ENCODE peak calls at places on chromosomes 1 and 21, in four cellular contexts. B is neural progenitor cell, G is MM.1S, X is colonic mucosa. D is an unnamed sample.

GRCh38 chr21:41926807-41927171 is 27.0 kb downstream of the C2CD2 start:
- DNase-seq in G (no peak), X (no peak), B (no peak), D (no peak)

GRCh38 chr1:41666991-41667631 is 182.6 kb upstream of the EDN2 start:
- DNase-seq in X (no peak), B (peak), G (peak), D (peak)

GRCh38 chr1:245046764-245047163 is 108.0 kb upstream of the KIF26B start:
- DNase-seq in B (peak), G (no peak), X (peak), D (no peak)

GRCh38 chr1:77044133-77044849 is 174.9 kb downstream of the PIGK start:
- DNase-seq in B (no peak), X (no peak), G (no peak), D (no peak)

GRCh38 chr1:6466023-6466422 is at the start of gene TNFRSF25:
- DNase-seq in G (no peak), X (no peak), B (peak), D (no peak)

GRCh38 chr1:30191154-30191702 is 532.2 kb downstream of the MATN1 start:
- DNase-seq in X (peak), G (no peak), B (no peak), D (peak)

GRCh38 chr21:26846036-26846931 is 1.1 kb upstream of the ADAMTS1 start:
- DNase-seq in X (peak), G (no peak), B (peak), D (no peak)

GRCh38 chr1:93680121-93681094 is 1.2 kb downstream of the BCAR3 start:
- DNase-seq in G (no peak), X (peak), B (peak), D (peak)

GRCh38 chr1:92486251-92487077 is at the start of gene GFI1:
- DNase-seq in X (peak), G (peak), B (peak), D (peak)

GRCh38 chr1:168065511-168065910 is 71.2 kb downstream of the GPR161 start:
- DNase-seq in X (no peak), B (no peak), G (no peak), D (no peak)

DNA sequence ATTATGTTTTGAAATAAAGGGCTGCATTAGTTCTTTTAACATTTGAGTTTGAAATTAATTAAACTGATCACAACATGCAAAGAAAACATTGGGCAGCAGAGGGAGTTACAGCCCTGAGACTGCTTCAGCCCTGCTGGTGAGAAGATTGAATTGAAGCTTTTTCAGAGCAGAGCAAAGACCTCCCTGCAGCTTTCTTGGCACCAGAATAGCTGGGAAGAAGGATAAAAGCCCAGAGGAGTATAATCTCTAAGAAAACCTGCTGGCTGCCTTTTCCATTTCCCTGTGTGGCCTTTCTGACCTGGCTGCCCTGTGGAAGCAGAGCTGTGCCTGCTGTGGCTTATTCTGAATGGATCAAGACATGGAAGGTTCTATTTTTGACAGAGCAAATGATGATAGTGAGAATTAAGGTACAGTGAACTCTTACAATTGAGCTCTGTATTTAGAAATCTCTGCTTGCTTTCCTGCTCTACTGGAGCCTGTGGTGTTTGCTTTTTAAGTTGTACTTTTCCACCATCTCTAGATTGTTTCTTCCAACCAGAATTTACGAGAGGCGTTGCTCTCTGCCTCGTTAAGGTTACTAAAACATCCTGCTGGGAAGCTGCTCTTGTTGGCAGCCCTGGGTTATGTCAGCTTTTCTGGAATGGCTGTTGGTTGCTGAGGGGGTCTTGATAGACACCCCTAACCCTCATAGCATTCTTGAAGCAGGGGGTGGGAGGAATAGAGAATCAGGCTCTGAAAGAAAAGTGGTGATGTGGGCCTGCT is 9.9 kb downstream of the SNRPE start:
- DNase-seq in X (peak), G (peak), B (peak), D (peak)
- TF ChIP-seq CTCF in X (peak), G (peak), B (peak), D (peak)

GRCh38 chr1:186828612-186829542 is at the start of gene PLA2G4A:
- DNase-seq in X (peak), G (peak), B (peak), D (peak)

GRCh38 chr1:186835448-186835847 is 6.7 kb downstream of the PLA2G4A start:
- DNase-seq in G (no peak), X (no peak), B (no peak), D (no peak)

GRCh38 chr1:186834405-186834958 is 5.7 kb downstream of the PLA2G4A start:
- DNase-seq in B (no peak), G (no peak), X (no peak), D (no peak)

GRCh38 chr1:186829679-186830587 is 1.2 kb downstream of the PLA2G4A start:
- DNase-seq in X (no peak), B (no peak), G (peak), D (no peak)
- H3K4me3 ChIP-seq in X (peak), B (peak), G (peak), D (peak)

GRCh38 chr1:20095564-20096434 is 23.5 kb downstream of the PLA2G2D start:
- DNase-seq in G (no peak), B (no peak), X (no peak), D (no peak)

GRCh38 chr1:20102875-20103274 is 16.5 kb downstream of the PLA2G2D start:
- DNase-seq in G (no peak), B (no peak), X (no peak), D (no peak)

GRCh38 chr1:20096840-20097447 is 22.4 kb downstream of the PLA2G2D start:
- DNase-seq in G (no peak), X (no peak), B (no peak), D (no peak)

GRCh38 chr1:20099533-20099932 is 19.8 kb downstream of the PLA2G2D start:
- DNase-seq in B (no peak), G (no peak), X (no peak), D (no peak)

DNA sequence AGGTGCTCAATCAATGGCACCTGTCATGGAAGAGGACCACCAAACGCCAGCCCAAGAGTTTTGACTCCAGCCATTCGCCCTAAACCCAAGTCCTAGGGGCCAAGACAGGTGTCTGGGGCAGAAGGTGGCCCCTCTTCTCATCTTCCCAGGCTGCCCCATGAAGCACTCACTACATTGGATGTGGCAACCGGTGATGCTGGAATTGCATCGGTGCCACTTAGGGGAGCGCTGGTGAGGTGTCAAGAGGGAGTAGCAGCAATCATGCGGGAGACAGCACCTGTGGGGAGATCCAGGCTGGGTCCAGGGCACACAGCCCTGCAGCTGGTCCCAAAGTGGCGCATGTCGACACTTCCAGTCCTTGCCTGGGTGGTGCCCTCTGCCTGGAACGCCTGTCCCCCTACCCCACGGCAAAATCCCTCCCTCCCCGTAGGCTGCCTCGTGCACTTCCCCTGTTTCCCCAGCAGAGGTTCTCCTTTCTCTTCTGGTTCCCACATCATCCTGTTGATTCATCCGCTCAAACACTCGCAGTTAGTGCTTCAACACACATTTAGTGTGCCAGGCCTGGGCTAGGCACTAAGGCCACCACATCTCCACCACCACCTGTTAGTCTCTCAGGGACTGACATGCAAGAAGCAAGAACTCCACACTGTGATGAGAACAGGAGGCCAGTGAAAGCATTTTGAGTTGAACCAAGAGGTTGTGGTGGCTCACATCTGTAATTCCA is 18.5 kb downstream of the PLA2G2D start:
- DNase-seq in X (peak), G (peak), B (peak), D (peak)
- TF ChIP-seq CTCF in X (peak), G (peak), B (peak), D (peak)

DNA sequence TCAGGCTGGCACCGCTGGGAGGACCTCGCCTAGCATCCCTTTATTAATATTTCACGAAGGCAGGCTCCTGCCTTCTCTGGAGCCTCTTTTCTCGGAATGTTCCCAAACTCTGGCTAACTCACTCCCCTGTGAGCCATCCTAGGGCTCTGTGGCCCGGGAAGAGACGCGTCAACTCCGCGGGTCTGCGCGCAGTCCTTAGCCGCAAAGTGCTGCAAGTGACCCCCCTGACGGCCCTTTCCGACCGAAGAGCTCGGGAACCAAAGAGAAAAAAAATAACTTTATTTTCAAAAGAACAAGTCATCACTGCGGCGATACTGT is 14.6 kb downstream of the NR5A2 start:
- DNase-seq in X (no peak), B (peak), G (no peak), D (no peak)
- H3K4me3 ChIP-seq in X (peak), B (peak), G (no peak), D (no peak)

GRCh38 chr1:17653728-17654351 is 101.3 kb upstream of the ACTL8 start:
- DNase-seq in B (peak), G (peak), X (no peak), D (peak)
- TF ChIP-seq CTCF in B (peak), G (peak), X (peak), D (peak)

DNA sequence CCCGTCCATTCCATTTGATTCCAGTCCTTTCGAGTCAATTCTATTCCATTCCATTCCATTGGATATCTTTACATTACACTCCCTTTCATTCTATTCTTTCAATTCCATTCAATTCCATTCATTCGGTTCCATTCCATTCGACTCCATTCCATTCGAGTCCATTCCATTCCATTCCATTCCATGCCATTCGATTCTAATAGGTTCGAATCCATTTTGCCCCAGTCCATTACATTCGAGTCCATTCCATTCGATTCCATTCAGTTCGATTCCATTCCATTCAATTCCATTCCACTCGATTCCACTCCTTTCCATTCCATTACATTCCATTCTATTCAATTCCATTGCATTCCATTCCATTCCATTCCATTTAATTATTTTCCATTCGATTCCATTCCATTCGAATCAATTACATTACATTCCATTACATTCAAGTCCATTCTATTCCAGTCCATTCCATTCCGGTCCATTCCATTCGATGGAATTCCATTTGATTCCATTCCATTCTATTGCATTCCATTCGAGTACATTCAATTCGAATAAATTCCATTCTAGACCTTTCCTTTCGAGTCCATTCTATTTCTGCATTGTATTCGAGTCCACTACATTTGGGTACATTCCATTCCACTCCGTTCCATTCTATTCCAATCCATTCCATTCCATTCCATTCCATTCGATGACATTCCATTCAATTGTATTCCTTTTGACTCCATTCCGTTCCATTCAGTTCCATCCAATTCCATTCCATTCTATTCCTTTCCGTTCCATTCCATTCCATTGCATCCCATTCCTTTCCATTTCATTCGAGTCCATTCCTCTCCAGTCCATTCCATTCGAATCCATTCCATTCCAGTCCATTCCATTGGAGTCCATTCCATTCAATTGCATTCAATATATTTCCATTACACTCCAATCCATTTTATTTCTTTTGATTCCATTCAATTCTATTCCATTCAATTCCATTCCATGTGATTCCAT is 2604.8 kb upstream of the TPTE start:
- DNase-seq in B (no peak), X (no peak), G (no peak), D (no peak)
- H3K4me3 ChIP-seq in B (no peak), X (no peak), G (no peak), D (no peak)

GRCh38 chr1:214491468-214492120 is 59.8 kb downstream of the PTPN14 start:
- DNase-seq in X (no peak), B (no peak), G (no peak), D (peak)
- TF ChIP-seq CTCF in X (no peak), B (peak), G (no peak), D (no peak)

D was measured in GM12865.